ENCODE peak calls at places on chromosome 14, in eight cellular contexts. One of them, this sample, is unnamed.

GRCh38 chr14:92039073-92039719 is 663 bp downstream of the TRIP11 start:
- DNase-seq in left cardiac atrium: no peak
- DNase-seq in NCI-H1436: no peak
- DNase-seq in iPS-NIHi11: peak
- DNase-seq in activated T-cell treated with anti-CD3 and anti-CD28 coated beads, Interleukin-2, amount 50 U/mL, for 72 hours: no peak
- DNase-seq in stimulated activated CD4-positive, alpha-beta T cell treated with anti-CD3 and anti-CD28 coated beads, Interleukin-1b, Interleukin-23, amount 100 ng/mL, for 1 hour: no peak
- DNase-seq in AG04450: peak
- DNase-seq in T-cell: no peak
- DNase-seq in this sample: peak

GRCh38 chr14:76784266-76784874 is 23.1 kb downstream of the VASH1 start:
- DNase-seq in left cardiac atrium: no peak
- DNase-seq in iPS-NIHi11: no peak
- DNase-seq in activated T-cell treated with anti-CD3 and anti-CD28 coated beads, Interleukin-2, amount 50 U/mL, for 72 hours: no peak
- DNase-seq in T-cell: no peak
- DNase-seq in NCI-H1436: no peak
- DNase-seq in stimulated activated CD4-positive, alpha-beta T cell treated with anti-CD3 and anti-CD28 coated beads, Interleukin-1b, Interleukin-23, amount 100 ng/mL, for 1 hour: no peak
- DNase-seq in AG04450: no peak
- DNase-seq in this sample: no peak

GRCh38 chr14:31038521-31039166 is 12.5 kb upstream of the STRN3 start:
- DNase-seq in T-cell: no peak
- DNase-seq in activated T-cell treated with anti-CD3 and anti-CD28 coated beads, Interleukin-2, amount 50 U/mL, for 72 hours: no peak
- DNase-seq in stimulated activated CD4-positive, alpha-beta T cell treated with anti-CD3 and anti-CD28 coated beads, Interleukin-1b, Interleukin-23, amount 100 ng/mL, for 1 hour: no peak
- DNase-seq in AG04450: no peak
- DNase-seq in NCI-H1436: no peak
- DNase-seq in iPS-NIHi11: no peak
- DNase-seq in left cardiac atrium: no peak
- DNase-seq in this sample: peak

GRCh38 chr14:62592877-62593276 is 452.4 kb downstream of the KCNH5 start:
- DNase-seq in stimulated activated CD4-positive, alpha-beta T cell treated with anti-CD3 and anti-CD28 coated beads, Interleukin-1b, Interleukin-23, amount 100 ng/mL, for 1 hour: no peak
- DNase-seq in T-cell: no peak
- DNase-seq in activated T-cell treated with anti-CD3 and anti-CD28 coated beads, Interleukin-2, amount 50 U/mL, for 72 hours: no peak
- DNase-seq in NCI-H1436: no peak
- DNase-seq in left cardiac atrium: no peak
- DNase-seq in iPS-NIHi11: no peak
- DNase-seq in AG04450: no peak
- DNase-seq in this sample: peak

GRCh38 chr14:69647216-69647615 is 35.8 kb downstream of the SUSD6 start:
- DNase-seq in stimulated activated CD4-positive, alpha-beta T cell treated with anti-CD3 and anti-CD28 coated beads, Interleukin-1b, Interleukin-23, amount 100 ng/mL, for 1 hour: no peak
- DNase-seq in activated T-cell treated with anti-CD3 and anti-CD28 coated beads, Interleukin-2, amount 50 U/mL, for 72 hours: no peak
- DNase-seq in left cardiac atrium: no peak
- DNase-seq in iPS-NIHi11: no peak
- DNase-seq in NCI-H1436: no peak
- DNase-seq in T-cell: no peak
- DNase-seq in AG04450: no peak
- DNase-seq in this sample: no peak

GRCh38 chr14:24250354-24250753 is 7.9 kb upstream of the TINF2 start:
- DNase-seq in AG04450: no peak
- DNase-seq in stimulated activated CD4-positive, alpha-beta T cell treated with anti-CD3 and anti-CD28 coated beads, Interleukin-1b, Interleukin-23, amount 100 ng/mL, for 1 hour: no peak
- DNase-seq in NCI-H1436: no peak
- DNase-seq in iPS-NIHi11: no peak
- DNase-seq in T-cell: no peak
- DNase-seq in activated T-cell treated with anti-CD3 and anti-CD28 coated beads, Interleukin-2, amount 50 U/mL, for 72 hours: no peak
- DNase-seq in left cardiac atrium: no peak
- DNase-seq in this sample: no peak

GRCh38 chr14:70779667-70780066 is 29.6 kb downstream of the MAP3K9 start:
- DNase-seq in T-cell: no peak
- DNase-seq in left cardiac atrium: peak
- DNase-seq in NCI-H1436: no peak
- DNase-seq in activated T-cell treated with anti-CD3 and anti-CD28 coated beads, Interleukin-2, amount 50 U/mL, for 72 hours: no peak
- DNase-seq in stimulated activated CD4-positive, alpha-beta T cell treated with anti-CD3 and anti-CD28 coated beads, Interleukin-1b, Interleukin-23, amount 100 ng/mL, for 1 hour: no peak
- DNase-seq in iPS-NIHi11: no peak
- DNase-seq in AG04450: no peak
- DNase-seq in this sample: no peak

GRCh38 chr14:59208224-59208814 is 19.9 kb downstream of the DAAM1 start:
- DNase-seq in iPS-NIHi11: no peak
- DNase-seq in AG04450: no peak
- DNase-seq in NCI-H1436: no peak
- DNase-seq in T-cell: no peak
- DNase-seq in stimulated activated CD4-positive, alpha-beta T cell treated with anti-CD3 and anti-CD28 coated beads, Interleukin-1b, Interleukin-23, amount 100 ng/mL, for 1 hour: no peak
- DNase-seq in left cardiac atrium: no peak
- DNase-seq in activated T-cell treated with anti-CD3 and anti-CD28 coated beads, Interleukin-2, amount 50 U/mL, for 72 hours: no peak
- DNase-seq in this sample: peak

GRCh38 chr14:104458845-104459244 is 120.7 kb upstream of the C14orf180 start:
- DNase-seq in left cardiac atrium: no peak
- DNase-seq in NCI-H1436: no peak
- DNase-seq in T-cell: no peak
- DNase-seq in AG04450: no peak
- DNase-seq in stimulated activated CD4-positive, alpha-beta T cell treated with anti-CD3 and anti-CD28 coated beads, Interleukin-1b, Interleukin-23, amount 100 ng/mL, for 1 hour: no peak
- DNase-seq in activated T-cell treated with anti-CD3 and anti-CD28 coated beads, Interleukin-2, amount 50 U/mL, for 72 hours: no peak
- DNase-seq in iPS-NIHi11: no peak
- DNase-seq in this sample: no peak

GRCh38 chr14:50573862-50574261 is 13.9 kb downstream of the ATL1 start:
- DNase-seq in iPS-NIHi11: no peak
- DNase-seq in activated T-cell treated with anti-CD3 and anti-CD28 coated beads, Interleukin-2, amount 50 U/mL, for 72 hours: no peak
- DNase-seq in left cardiac atrium: no peak
- DNase-seq in T-cell: no peak
- DNase-seq in NCI-H1436: no peak
- DNase-seq in AG04450: no peak
- DNase-seq in stimulated activated CD4-positive, alpha-beta T cell treated with anti-CD3 and anti-CD28 coated beads, Interleukin-1b, Interleukin-23, amount 100 ng/mL, for 1 hour: no peak
- DNase-seq in this sample: no peak

GRCh38 chr14:83172363-83172762 is 1638.7 kb upstream of the SEL1L start:
- DNase-seq in stimulated activated CD4-positive, alpha-beta T cell treated with anti-CD3 and anti-CD28 coated beads, Interleukin-1b, Interleukin-23, amount 100 ng/mL, for 1 hour: no peak
- DNase-seq in iPS-NIHi11: no peak
- DNase-seq in left cardiac atrium: no peak
- DNase-seq in T-cell: no peak
- DNase-seq in activated T-cell treated with anti-CD3 and anti-CD28 coated beads, Interleukin-2, amount 50 U/mL, for 72 hours: no peak
- DNase-seq in AG04450: peak
- DNase-seq in NCI-H1436: no peak
- DNase-seq in this sample: peak

GRCh38 chr14:32711103-32711680 is 227.5 kb upstream of the NPAS3 start:
- DNase-seq in AG04450: no peak
- DNase-seq in stimulated activated CD4-positive, alpha-beta T cell treated with anti-CD3 and anti-CD28 coated beads, Interleukin-1b, Interleukin-23, amount 100 ng/mL, for 1 hour: no peak
- DNase-seq in NCI-H1436: peak
- DNase-seq in iPS-NIHi11: peak
- DNase-seq in T-cell: no peak
- DNase-seq in left cardiac atrium: no peak
- DNase-seq in activated T-cell treated with anti-CD3 and anti-CD28 coated beads, Interleukin-2, amount 50 U/mL, for 72 hours: peak
- DNase-seq in this sample: peak

GRCh38 chr14:31898835-31899528 is 178.1 kb upstream of the ARHGAP5 start:
- DNase-seq in stimulated activated CD4-positive, alpha-beta T cell treated with anti-CD3 and anti-CD28 coated beads, Interleukin-1b, Interleukin-23, amount 100 ng/mL, for 1 hour: no peak
- DNase-seq in left cardiac atrium: no peak
- DNase-seq in iPS-NIHi11: no peak
- DNase-seq in T-cell: no peak
- DNase-seq in AG04450: no peak
- DNase-seq in NCI-H1436: no peak
- DNase-seq in activated T-cell treated with anti-CD3 and anti-CD28 coated beads, Interleukin-2, amount 50 U/mL, for 72 hours: no peak
- DNase-seq in this sample: peak

GRCh38 chr14:70086685-70087379 is 101.9 kb downstream of the SLC8A3 start:
- DNase-seq in NCI-H1436: no peak
- DNase-seq in left cardiac atrium: peak
- DNase-seq in iPS-NIHi11: peak
- DNase-seq in stimulated activated CD4-positive, alpha-beta T cell treated with anti-CD3 and anti-CD28 coated beads, Interleukin-1b, Interleukin-23, amount 100 ng/mL, for 1 hour: no peak
- DNase-seq in AG04450: no peak
- DNase-seq in T-cell: no peak
- DNase-seq in activated T-cell treated with anti-CD3 and anti-CD28 coated beads, Interleukin-2, amount 50 U/mL, for 72 hours: peak
- DNase-seq in this sample: peak

GRCh38 chr14:91351508-91351853 is 66.1 kb downstream of the CCDC88C start:
- DNase-seq in stimulated activated CD4-positive, alpha-beta T cell treated with anti-CD3 and anti-CD28 coated beads, Interleukin-1b, Interleukin-23, amount 100 ng/mL, for 1 hour: no peak
- DNase-seq in left cardiac atrium: no peak
- DNase-seq in T-cell: no peak
- DNase-seq in NCI-H1436: no peak
- DNase-seq in AG04450: no peak
- DNase-seq in iPS-NIHi11: no peak
- DNase-seq in activated T-cell treated with anti-CD3 and anti-CD28 coated beads, Interleukin-2, amount 50 U/mL, for 72 hours: no peak
- DNase-seq in this sample: no peak

GRCh38 chr14:23385840-23386657 is 9.2 kb downstream of the CMTM5 start:
- DNase-seq in left cardiac atrium: no peak
- DNase-seq in stimulated activated CD4-positive, alpha-beta T cell treated with anti-CD3 and anti-CD28 coated beads, Interleukin-1b, Interleukin-23, amount 100 ng/mL, for 1 hour: no peak
- DNase-seq in T-cell: no peak
- DNase-seq in NCI-H1436: no peak
- DNase-seq in activated T-cell treated with anti-CD3 and anti-CD28 coated beads, Interleukin-2, amount 50 U/mL, for 72 hours: no peak
- DNase-seq in AG04450: no peak
- DNase-seq in iPS-NIHi11: no peak
- DNase-seq in this sample: no peak

GRCh38 chr14:102729825-102730224 is 47.4 kb upstream of the TRAF3 start:
- DNase-seq in left cardiac atrium: no peak
- DNase-seq in AG04450: no peak
- DNase-seq in iPS-NIHi11: no peak
- DNase-seq in NCI-H1436: no peak
- DNase-seq in stimulated activated CD4-positive, alpha-beta T cell treated with anti-CD3 and anti-CD28 coated beads, Interleukin-1b, Interleukin-23, amount 100 ng/mL, for 1 hour: no peak
- DNase-seq in activated T-cell treated with anti-CD3 and anti-CD28 coated beads, Interleukin-2, amount 50 U/mL, for 72 hours: no peak
- DNase-seq in T-cell: no peak
- DNase-seq in this sample: no peak

GRCh38 chr14:93081875-93082570 is 33.7 kb downstream of the ITPK1 start:
- DNase-seq in iPS-NIHi11: no peak
- DNase-seq in activated T-cell treated with anti-CD3 and anti-CD28 coated beads, Interleukin-2, amount 50 U/mL, for 72 hours: peak
- DNase-seq in NCI-H1436: no peak
- DNase-seq in T-cell: peak
- DNase-seq in left cardiac atrium: no peak
- DNase-seq in stimulated activated CD4-positive, alpha-beta T cell treated with anti-CD3 and anti-CD28 coated beads, Interleukin-1b, Interleukin-23, amount 100 ng/mL, for 1 hour: no peak
- DNase-seq in AG04450: no peak
- DNase-seq in this sample: no peak

This sample was measured in fibroblast of villous mesenchyme.